ENCODE peak calls at places on chromosomes 7 and 10, in four cellular contexts. One of them, this sample, is unnamed. For H3K9me3, the result is how much of the 10 kb centered on the place peaks cover.

GRCh38 chr7:80054356-80054755 is 80.3 kb upstream of the GNAI1 start:
- DNase-seq in body of pancreas: no peak
- DNase-seq in breast epithelium: no peak
- DNase-seq in Peyer's patch: no peak
- DNase-seq in this sample: no peak

GRCh38 chr10:22320591-22321155 is at the start of gene BMI1:
- DNase-seq in breast epithelium: peak
- DNase-seq in Peyer's patch: peak
- DNase-seq in body of pancreas: peak
- DNase-seq in this sample: peak

GRCh38 chr10:75108684-75109458 is 2.6 kb upstream of the SAMD8 start:
- DNase-seq in body of pancreas: peak
- DNase-seq in Peyer's patch: peak
- DNase-seq in breast epithelium: no peak
- DNase-seq in this sample: no peak

GRCh38 chr10:4804505-4804904 is 21.5 kb upstream of the AKR1E2 start:
- DNase-seq in Peyer's patch: no peak
- DNase-seq in body of pancreas: no peak
- DNase-seq in breast epithelium: no peak
- DNase-seq in this sample: no peak

GRCh38 chr10:88913157-88913556 is 33.1 kb downstream of the STAMBPL1 start:
- DNase-seq in body of pancreas: no peak
- DNase-seq in breast epithelium: no peak
- DNase-seq in Peyer's patch: no peak
- DNase-seq in this sample: peak

GRCh38 chr10:72503241-72503640 is 122.6 kb downstream of the MICU1 start:
- DNase-seq in body of pancreas: no peak
- DNase-seq in breast epithelium: no peak
- DNase-seq in Peyer's patch: no peak
- DNase-seq in this sample: no peak

GRCh38 chr7:28922618-28923331 is 35.4 kb downstream of the TRIL start:
- DNase-seq in Peyer's patch: peak
- DNase-seq in body of pancreas: peak
- DNase-seq in breast epithelium: peak
- DNase-seq in this sample: peak

GRCh38 chr7:48636391-48637015 is 287.8 kb upstream of the CDC14C start:
- DNase-seq in breast epithelium: peak
- DNase-seq in Peyer's patch: no peak
- DNase-seq in body of pancreas: no peak
- DNase-seq in this sample: no peak

GRCh38 chr10:109966961-109967738 is 40.6 kb upstream of the ADD3 start:
- DNase-seq in breast epithelium: no peak
- DNase-seq in Peyer's patch: no peak
- DNase-seq in body of pancreas: no peak
- DNase-seq in this sample: no peak

GRCh38 chr10:126421745-126422144 is 33.5 kb upstream of the ADAM12 start:
- DNase-seq in body of pancreas: no peak
- DNase-seq in Peyer's patch: no peak
- DNase-seq in breast epithelium: no peak
- DNase-seq in this sample: no peak

GRCh38 chr7:152762056-152762455 is 2.5 kb downstream of the ACTR3B start:
- DNase-seq in Peyer's patch: no peak
- DNase-seq in breast epithelium: no peak
- DNase-seq in body of pancreas: no peak
- DNase-seq in this sample: no peak

GRCh38 chr7:7653568-7654187 is 13.1 kb downstream of the UMAD1 start:
- DNase-seq in Peyer's patch: no peak
- DNase-seq in breast epithelium: no peak
- DNase-seq in body of pancreas: no peak
- DNase-seq in this sample: no peak

GRCh38 chr10:3961082-3961481 is 176.1 kb upstream of the KLF6 start:
- DNase-seq in breast epithelium: no peak
- DNase-seq in Peyer's patch: no peak
- DNase-seq in body of pancreas: no peak
- DNase-seq in this sample: no peak

DNA sequence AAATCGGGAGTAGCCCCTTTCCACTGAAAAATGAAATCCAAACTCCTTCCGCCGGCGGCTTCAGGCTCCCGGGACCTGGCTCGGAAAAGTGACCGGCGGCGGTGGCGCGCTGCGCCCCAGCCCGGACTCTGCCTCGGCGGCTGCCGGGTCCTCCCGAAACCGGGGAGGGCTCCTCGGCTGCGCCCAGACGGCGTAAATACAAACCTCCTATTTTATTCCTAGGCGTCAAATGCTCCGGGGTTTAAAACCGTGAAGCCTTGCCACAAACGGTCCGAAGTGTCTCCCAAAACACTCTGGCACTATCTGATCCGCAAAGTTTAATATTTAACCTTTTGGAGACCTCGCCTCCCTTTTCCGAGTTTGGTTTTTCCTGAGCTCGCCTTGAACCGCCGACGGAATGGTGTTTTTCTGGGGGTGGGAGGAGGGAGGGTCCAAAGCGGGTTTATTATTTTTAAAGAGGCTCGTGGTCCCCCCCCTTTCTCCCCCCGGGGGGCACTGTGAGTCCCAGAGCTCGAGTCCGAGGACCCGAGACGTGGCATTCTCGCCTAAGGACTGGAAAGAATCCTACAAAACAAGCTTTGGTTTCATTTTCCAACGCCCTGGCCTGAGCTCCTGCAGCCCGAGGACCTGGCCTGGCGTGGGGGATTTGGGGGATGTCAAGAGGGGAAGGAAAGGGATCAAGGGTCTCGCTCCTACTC is 1.9 kb downstream of the TNRC18 start:
- DNase-seq in breast epithelium: peak
- DNase-seq in Peyer's patch: no peak
- DNase-seq in body of pancreas: peak
- DNase-seq in this sample: peak
- TF ChIP-seq POLR2A in breast epithelium: no peak
- TF ChIP-seq POLR2A in Peyer's patch: peak
- TF ChIP-seq POLR2A in body of pancreas: peak
- TF ChIP-seq POLR2A in this sample: peak

DNA sequence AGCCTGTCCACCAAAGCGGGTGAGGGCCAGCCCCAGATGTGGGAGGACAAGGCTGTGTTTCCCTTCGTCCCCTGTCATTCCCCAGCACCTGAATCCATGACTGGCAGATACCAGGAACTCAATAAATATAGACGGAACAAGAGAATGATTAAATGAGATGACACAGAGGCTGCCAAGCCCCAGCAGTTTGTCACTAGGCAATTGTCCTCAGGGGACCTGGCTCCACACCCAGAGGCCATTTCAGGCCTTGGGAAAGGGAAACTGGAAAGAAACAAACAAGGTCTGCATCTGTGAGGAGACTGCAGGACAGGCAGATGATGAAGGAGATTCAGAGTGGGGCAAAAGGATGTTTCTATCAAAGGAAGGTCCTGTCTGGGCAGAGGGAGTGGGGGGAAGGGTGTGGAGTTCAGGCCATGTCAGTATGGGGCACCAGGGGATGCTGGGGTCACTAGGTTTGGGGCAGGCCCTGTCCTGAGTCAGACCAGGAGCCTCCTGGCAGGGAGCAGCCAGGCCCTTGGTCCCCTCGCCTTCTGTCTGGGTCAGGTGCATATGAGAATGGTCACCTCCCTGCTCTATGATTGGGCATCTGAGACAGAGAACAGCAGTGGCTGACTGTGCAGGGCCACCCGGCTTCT is 576.3 kb downstream of the GRID1 start:
- DNase-seq in breast epithelium: no peak
- DNase-seq in Peyer's patch: no peak
- DNase-seq in body of pancreas: no peak
- DNase-seq in this sample: no peak
- H3K9me3 ChIP-seq in breast epithelium: under half
- H3K9me3 ChIP-seq in Peyer's patch: under half
- H3K9me3 ChIP-seq in body of pancreas: under half
- H3K9me3 ChIP-seq in this sample: under half

GRCh38 chr7:865921-866320 is 10.4 kb upstream of the GET4 start:
- DNase-seq in Peyer's patch: no peak
- DNase-seq in body of pancreas: no peak
- DNase-seq in breast epithelium: no peak
- DNase-seq in this sample: no peak

GRCh38 chr7:867001-867405 is 9.4 kb upstream of the GET4 start:
- DNase-seq in body of pancreas: no peak
- DNase-seq in Peyer's patch: no peak
- DNase-seq in breast epithelium: peak
- DNase-seq in this sample: peak

GRCh38 chr7:869348-869747 is 7.0 kb upstream of the GET4 start:
- DNase-seq in breast epithelium: no peak
- DNase-seq in Peyer's patch: no peak
- DNase-seq in body of pancreas: no peak
- DNase-seq in this sample: no peak

GRCh38 chr7:867406-868188 is 8.8 kb upstream of the GET4 start:
- DNase-seq in Peyer's patch: no peak
- DNase-seq in breast epithelium: peak
- DNase-seq in body of pancreas: no peak
- DNase-seq in this sample: peak

DNA sequence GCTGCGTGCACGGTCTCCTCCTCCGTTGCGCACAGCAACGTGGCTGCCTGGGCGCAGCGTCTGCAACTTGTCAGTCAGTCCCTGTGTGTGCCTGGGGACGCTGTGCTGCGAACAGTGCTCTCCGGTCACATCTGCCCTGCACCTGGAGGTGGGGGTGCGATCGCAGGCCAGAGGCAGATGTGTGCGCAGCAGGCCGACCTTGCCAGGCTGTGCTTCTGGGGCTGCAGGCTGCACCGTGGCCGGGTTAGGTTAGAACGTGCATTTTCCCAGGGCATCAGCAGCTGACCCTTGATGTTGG is 8.2 kb upstream of the GET4 start:
- DNase-seq in Peyer's patch: no peak
- DNase-seq in breast epithelium: no peak
- DNase-seq in body of pancreas: no peak
- DNase-seq in this sample: no peak
- TF ChIP-seq POLR2A in Peyer's patch: no peak
- TF ChIP-seq POLR2A in breast epithelium: no peak
- TF ChIP-seq POLR2A in body of pancreas: no peak
- TF ChIP-seq POLR2A in this sample: no peak

GRCh38 chr7:64373017-64373416 is 59.3 kb downstream of the ZNF736 start:
- DNase-seq in body of pancreas: no peak
- DNase-seq in breast epithelium: no peak
- DNase-seq in Peyer's patch: no peak
- DNase-seq in this sample: no peak
- H3K9me3 ChIP-seq in body of pancreas: under half
- H3K9me3 ChIP-seq in breast epithelium: half or more
- H3K9me3 ChIP-seq in Peyer's patch: under half
- H3K9me3 ChIP-seq in this sample: under half

DNA sequence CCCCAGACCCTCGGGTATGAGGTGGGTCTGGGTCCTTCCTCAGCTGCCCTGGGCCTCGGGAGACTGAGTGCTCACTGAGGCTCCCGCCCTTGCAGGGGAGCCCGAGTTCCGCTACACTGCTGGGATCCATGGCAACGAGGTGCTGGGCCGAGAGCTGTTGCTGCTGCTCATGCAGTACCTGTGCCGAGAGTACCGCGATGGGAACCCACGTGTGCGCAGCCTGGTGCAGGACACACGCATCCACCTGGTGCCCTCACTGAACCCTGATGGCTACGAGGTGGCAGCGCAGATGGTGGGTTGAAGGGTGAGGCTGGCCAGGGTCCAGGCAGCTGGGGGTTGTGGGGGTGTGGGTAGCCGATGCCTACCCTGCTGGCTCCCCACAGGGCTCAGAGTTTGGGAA is 7.6 kb downstream of the AEBP1 start:
- DNase-seq in Peyer's patch: no peak
- DNase-seq in breast epithelium: no peak
- DNase-seq in body of pancreas: no peak
- DNase-seq in this sample: no peak
- TF ChIP-seq POLR2A in Peyer's patch: no peak
- TF ChIP-seq POLR2A in breast epithelium: no peak
- TF ChIP-seq POLR2A in body of pancreas: no peak
- TF ChIP-seq POLR2A in this sample: no peak

GRCh38 chr10:97784200-97784811 is 12.5 kb upstream of the SFRP5 start:
- DNase-seq in Peyer's patch: no peak
- DNase-seq in body of pancreas: no peak
- DNase-seq in breast epithelium: no peak
- DNase-seq in this sample: no peak
- H3K9me3 ChIP-seq in Peyer's patch: under half
- H3K9me3 ChIP-seq in body of pancreas: under half
- H3K9me3 ChIP-seq in breast epithelium: under half
- H3K9me3 ChIP-seq in this sample: under half